ENCODE peak calls at places on chromosomes 12 and 14, in ten cellular contexts. One of them, this sample, is unnamed.

GRCh38 chr14:105343194-105343593 is 28.6 kb downstream of the PACS2 start:
- DNase-seq in fibroblast of pulmonary artery: no peak
- DNase-seq in HL-60: no peak
- DNase-seq in right cardiac atrium: peak
- DNase-seq in aorta: no peak
- DNase-seq in kidney: no peak
- DNase-seq in kidney epithelial cell: no peak
- DNase-seq in ascending aorta: no peak
- DNase-seq in fibroblast of the aortic adventitia: no peak
- DNase-seq in iPS DF 6.9: no peak
- DNase-seq in this sample: no peak

GRCh38 chr14:45201908-45202307 is 51.1 kb downstream of the MIS18BP1 start:
- DNase-seq in aorta: no peak
- DNase-seq in kidney: no peak
- DNase-seq in right cardiac atrium: no peak
- DNase-seq in fibroblast of the aortic adventitia: no peak
- DNase-seq in fibroblast of pulmonary artery: peak
- DNase-seq in HL-60: no peak
- DNase-seq in ascending aorta: no peak
- DNase-seq in iPS DF 6.9: no peak
- DNase-seq in kidney epithelial cell: no peak
- DNase-seq in this sample: no peak

GRCh38 chr12:88579941-88580871 is at the start of gene KITLG:
- DNase-seq in fibroblast of the aortic adventitia: peak
- DNase-seq in fibroblast of pulmonary artery: peak
- DNase-seq in kidney: peak
- DNase-seq in iPS DF 6.9: peak
- DNase-seq in HL-60: no peak
- DNase-seq in ascending aorta: peak
- DNase-seq in kidney epithelial cell: no peak
- DNase-seq in aorta: peak
- DNase-seq in right cardiac atrium: peak
- DNase-seq in this sample: peak

GRCh38 chr12:94722664-94723063 is 72.3 kb upstream of the TMCC3 start:
- DNase-seq in kidney: no peak
- DNase-seq in fibroblast of pulmonary artery: no peak
- DNase-seq in right cardiac atrium: no peak
- DNase-seq in iPS DF 6.9: no peak
- DNase-seq in fibroblast of the aortic adventitia: no peak
- DNase-seq in ascending aorta: no peak
- DNase-seq in aorta: no peak
- DNase-seq in HL-60: no peak
- DNase-seq in kidney epithelial cell: no peak
- DNase-seq in this sample: no peak

GRCh38 chr14:105849933-105850626 is 323.7 kb downstream of the TMEM121 start:
- DNase-seq in kidney: no peak
- DNase-seq in aorta: no peak
- DNase-seq in right cardiac atrium: no peak
- DNase-seq in HL-60: no peak
- DNase-seq in fibroblast of the aortic adventitia: no peak
- DNase-seq in ascending aorta: no peak
- DNase-seq in iPS DF 6.9: no peak
- DNase-seq in fibroblast of pulmonary artery: no peak
- DNase-seq in kidney epithelial cell: no peak
- DNase-seq in this sample: no peak

GRCh38 chr12:96902076-96902475 is 5.0 kb upstream of the NEDD1 start:
- DNase-seq in kidney epithelial cell: no peak
- DNase-seq in right cardiac atrium: no peak
- DNase-seq in kidney: no peak
- DNase-seq in ascending aorta: no peak
- DNase-seq in fibroblast of pulmonary artery: no peak
- DNase-seq in aorta: no peak
- DNase-seq in HL-60: no peak
- DNase-seq in iPS DF 6.9: no peak
- DNase-seq in fibroblast of the aortic adventitia: no peak
- DNase-seq in this sample: no peak

GRCh38 chr14:105387530-105387922 is 10.8 kb upstream of the TEX22 start:
- DNase-seq in ascending aorta: no peak
- DNase-seq in fibroblast of pulmonary artery: no peak
- DNase-seq in kidney: peak
- DNase-seq in aorta: no peak
- DNase-seq in HL-60: no peak
- DNase-seq in fibroblast of the aortic adventitia: no peak
- DNase-seq in right cardiac atrium: peak
- DNase-seq in kidney epithelial cell: no peak
- DNase-seq in iPS DF 6.9: no peak
- DNase-seq in this sample: no peak

GRCh38 chr14:99273025-99273723 is 1.2 kb upstream of the BCL11B start:
- DNase-seq in fibroblast of pulmonary artery: no peak
- DNase-seq in HL-60: no peak
- DNase-seq in ascending aorta: no peak
- DNase-seq in iPS DF 6.9: no peak
- DNase-seq in kidney: peak
- DNase-seq in kidney epithelial cell: no peak
- DNase-seq in fibroblast of the aortic adventitia: no peak
- DNase-seq in aorta: no peak
- DNase-seq in right cardiac atrium: peak
- DNase-seq in this sample: no peak

GRCh38 chr14:23465261-23465660 is 4.2 kb upstream of the NGDN start:
- DNase-seq in kidney epithelial cell: no peak
- DNase-seq in ascending aorta: no peak
- DNase-seq in iPS DF 6.9: no peak
- DNase-seq in fibroblast of the aortic adventitia: no peak
- DNase-seq in kidney: no peak
- DNase-seq in fibroblast of pulmonary artery: no peak
- DNase-seq in aorta: no peak
- DNase-seq in HL-60: no peak
- DNase-seq in right cardiac atrium: no peak
- DNase-seq in this sample: no peak

GRCh38 chr14:52267501-52268190 is at the start of gene PTGDR:
- DNase-seq in fibroblast of the aortic adventitia: peak
- DNase-seq in aorta: peak
- DNase-seq in kidney: peak
- DNase-seq in right cardiac atrium: peak
- DNase-seq in iPS DF 6.9: no peak
- DNase-seq in kidney epithelial cell: no peak
- DNase-seq in ascending aorta: no peak
- DNase-seq in fibroblast of pulmonary artery: peak
- DNase-seq in HL-60: no peak
- DNase-seq in this sample: no peak

GRCh38 chr14:79820866-79821535 is 390.3 kb downstream of the DIO2 start:
- DNase-seq in right cardiac atrium: no peak
- DNase-seq in kidney: no peak
- DNase-seq in kidney epithelial cell: no peak
- DNase-seq in ascending aorta: no peak
- DNase-seq in aorta: no peak
- DNase-seq in HL-60: no peak
- DNase-seq in iPS DF 6.9: no peak
- DNase-seq in fibroblast of the aortic adventitia: no peak
- DNase-seq in fibroblast of pulmonary artery: no peak
- DNase-seq in this sample: no peak

GRCh38 chr14:106491851-106492250 is 965.5 kb downstream of the TMEM121 start:
- DNase-seq in aorta: no peak
- DNase-seq in kidney: no peak
- DNase-seq in HL-60: no peak
- DNase-seq in iPS DF 6.9: no peak
- DNase-seq in fibroblast of the aortic adventitia: no peak
- DNase-seq in ascending aorta: no peak
- DNase-seq in kidney epithelial cell: no peak
- DNase-seq in fibroblast of pulmonary artery: no peak
- DNase-seq in right cardiac atrium: no peak
- DNase-seq in this sample: no peak

GRCh38 chr14:52380294-52380693 is 66.2 kb downstream of the PTGER2 start:
- DNase-seq in kidney epithelial cell: peak
- DNase-seq in HL-60: no peak
- DNase-seq in kidney: no peak
- DNase-seq in right cardiac atrium: no peak
- DNase-seq in ascending aorta: no peak
- DNase-seq in aorta: no peak
- DNase-seq in iPS DF 6.9: no peak
- DNase-seq in fibroblast of pulmonary artery: peak
- DNase-seq in fibroblast of the aortic adventitia: peak
- DNase-seq in this sample: no peak

DNA sequence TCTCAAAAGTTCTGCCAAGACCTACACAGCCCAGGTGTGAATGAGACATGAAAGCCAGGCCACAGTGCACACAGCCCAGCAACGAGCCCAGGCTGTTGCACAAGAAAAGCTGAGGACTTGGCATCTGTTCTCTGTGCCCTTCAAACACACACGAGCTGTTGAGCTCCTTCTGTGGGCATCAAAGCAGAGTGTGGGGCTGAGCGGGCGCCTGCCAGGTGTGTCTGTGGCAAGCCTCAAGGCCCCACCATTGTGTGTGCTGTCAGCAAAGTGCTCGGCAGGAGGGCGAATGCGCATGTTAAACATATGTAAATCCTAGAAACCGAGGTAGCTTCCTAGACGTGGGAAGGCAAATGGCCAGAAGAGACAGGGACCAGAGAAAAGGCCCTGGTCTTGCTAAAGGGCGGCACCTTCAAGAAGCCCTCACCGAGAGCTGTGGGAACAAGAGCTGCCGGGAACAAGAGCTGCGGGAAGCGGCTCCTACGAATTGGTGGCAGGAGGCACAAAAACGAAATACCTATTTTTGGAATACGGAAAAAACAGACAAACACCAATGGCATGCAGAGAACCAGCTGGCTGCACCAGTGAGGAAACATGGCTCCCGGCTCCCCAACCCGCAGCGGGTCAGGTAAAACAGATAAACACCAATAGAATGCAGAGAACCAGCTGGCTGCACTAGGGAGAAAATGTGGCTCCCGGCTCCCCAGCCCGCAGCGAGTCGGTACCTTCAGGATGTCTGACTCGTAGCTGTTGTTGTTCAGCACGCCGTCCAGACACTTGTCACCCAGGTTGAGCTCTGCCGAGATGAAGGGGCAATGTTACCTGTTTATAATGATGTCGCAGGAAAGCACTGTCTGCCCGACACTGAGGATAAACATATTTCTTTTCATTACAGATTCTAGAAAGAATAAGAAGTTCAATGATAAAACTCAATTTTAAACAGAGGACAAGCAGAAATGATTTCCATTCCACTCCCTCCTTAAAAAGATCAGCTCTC is 19.0 kb upstream of the GOLGA3 start:
- DNase-seq in aorta: no peak
- DNase-seq in iPS DF 6.9: peak
- DNase-seq in fibroblast of pulmonary artery: no peak
- DNase-seq in fibroblast of the aortic adventitia: no peak
- DNase-seq in kidney epithelial cell: no peak
- DNase-seq in right cardiac atrium: no peak
- DNase-seq in HL-60: no peak
- DNase-seq in ascending aorta: no peak
- DNase-seq in kidney: no peak
- DNase-seq in this sample: no peak
- H3K4me3 ChIP-seq in aorta: no peak
- H3K4me3 ChIP-seq in iPS DF 6.9: no peak
- H3K4me3 ChIP-seq in fibroblast of pulmonary artery: no peak
- H3K4me3 ChIP-seq in fibroblast of the aortic adventitia: no peak
- H3K4me3 ChIP-seq in kidney epithelial cell: no peak
- H3K4me3 ChIP-seq in right cardiac atrium: no peak
- H3K4me3 ChIP-seq in HL-60: no peak
- H3K4me3 ChIP-seq in ascending aorta: no peak
- H3K4me3 ChIP-seq in kidney: no peak
- H3K4me3 ChIP-seq in this sample: no peak

DNA sequence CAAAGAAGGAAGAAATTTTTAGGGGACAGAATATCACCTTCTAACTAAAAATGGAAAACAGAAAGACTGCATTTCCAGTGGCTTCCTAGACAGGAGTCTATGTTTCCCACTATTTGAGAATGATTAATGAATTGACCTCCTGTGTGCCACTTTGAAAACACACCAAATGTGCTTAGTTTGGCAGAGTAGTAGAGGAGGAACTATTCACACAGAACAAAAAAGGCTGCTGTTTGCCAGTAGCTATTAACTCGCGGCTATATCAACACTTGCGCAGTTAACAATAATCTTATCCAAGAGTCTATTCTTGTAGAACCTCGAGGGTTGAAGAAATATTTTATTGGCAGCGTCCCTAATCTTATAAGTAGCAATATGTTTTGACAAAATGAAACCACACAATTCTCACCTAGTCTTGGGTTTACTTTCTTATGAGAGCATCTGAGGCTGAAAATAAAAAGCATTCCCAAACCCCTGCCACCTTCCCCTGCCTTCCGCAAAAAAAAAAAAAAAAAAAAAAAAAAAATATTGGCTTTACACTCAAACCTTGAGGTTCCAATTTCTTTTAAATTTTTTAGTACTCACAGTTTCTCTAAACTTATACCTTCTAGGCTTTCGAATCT is 127.3 kb upstream of the FLRT2 start:
- DNase-seq in fibroblast of the aortic adventitia: peak
- DNase-seq in kidney: no peak
- DNase-seq in right cardiac atrium: no peak
- DNase-seq in ascending aorta: no peak
- DNase-seq in fibroblast of pulmonary artery: no peak
- DNase-seq in HL-60: no peak
- DNase-seq in iPS DF 6.9: no peak
- DNase-seq in kidney epithelial cell: no peak
- DNase-seq in aorta: no peak
- DNase-seq in this sample: no peak
- H3K4me3 ChIP-seq in fibroblast of the aortic adventitia: no peak
- H3K4me3 ChIP-seq in kidney: no peak
- H3K4me3 ChIP-seq in right cardiac atrium: no peak
- H3K4me3 ChIP-seq in ascending aorta: no peak
- H3K4me3 ChIP-seq in fibroblast of pulmonary artery: no peak
- H3K4me3 ChIP-seq in HL-60: no peak
- H3K4me3 ChIP-seq in iPS DF 6.9: no peak
- H3K4me3 ChIP-seq in kidney epithelial cell: no peak
- H3K4me3 ChIP-seq in aorta: peak
- H3K4me3 ChIP-seq in this sample: no peak

DNA sequence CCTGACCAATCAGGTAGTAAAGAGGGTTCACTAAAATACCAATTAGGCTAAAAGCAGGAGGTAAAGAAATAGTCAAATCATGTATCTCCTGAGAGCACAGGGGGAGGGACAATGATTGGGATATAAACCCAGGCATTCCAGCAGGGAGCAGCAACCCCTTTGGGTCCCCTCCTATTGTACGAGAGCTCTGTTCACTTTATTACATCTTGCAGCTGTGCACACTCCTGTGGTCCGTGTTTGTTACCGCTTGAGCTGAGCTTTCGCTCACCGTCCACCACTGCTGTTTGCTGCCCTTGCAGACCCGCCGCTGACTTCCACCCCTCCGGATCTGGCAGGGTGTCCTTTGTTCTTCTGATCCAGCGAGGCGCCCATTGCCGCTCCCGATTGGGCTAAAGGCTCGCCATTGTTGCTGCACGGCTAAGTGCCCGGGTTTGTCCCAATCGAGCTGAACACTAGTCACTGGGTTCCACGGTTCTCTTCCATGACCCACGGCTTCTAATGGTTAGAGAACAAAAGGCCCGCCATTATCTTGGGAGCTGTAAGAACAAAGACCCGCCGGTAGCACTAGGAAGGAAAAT is 64.1 kb downstream of the E2F7 start:
- DNase-seq in right cardiac atrium: peak
- DNase-seq in HL-60: no peak
- DNase-seq in ascending aorta: no peak
- DNase-seq in fibroblast of the aortic adventitia: no peak
- DNase-seq in aorta: peak
- DNase-seq in kidney: no peak
- DNase-seq in kidney epithelial cell: no peak
- DNase-seq in fibroblast of pulmonary artery: no peak
- DNase-seq in iPS DF 6.9: no peak
- DNase-seq in this sample: no peak
- H3K4me3 ChIP-seq in right cardiac atrium: no peak
- H3K4me3 ChIP-seq in HL-60: no peak
- H3K4me3 ChIP-seq in ascending aorta: no peak
- H3K4me3 ChIP-seq in fibroblast of the aortic adventitia: no peak
- H3K4me3 ChIP-seq in aorta: no peak
- H3K4me3 ChIP-seq in kidney: no peak
- H3K4me3 ChIP-seq in kidney epithelial cell: no peak
- H3K4me3 ChIP-seq in fibroblast of pulmonary artery: no peak
- H3K4me3 ChIP-seq in iPS DF 6.9: no peak
- H3K4me3 ChIP-seq in this sample: no peak

GRCh38 chr12:19988918-19989317 is 379.4 kb upstream of the PDE3A start:
- DNase-seq in right cardiac atrium: no peak
- DNase-seq in iPS DF 6.9: no peak
- DNase-seq in kidney: no peak
- DNase-seq in ascending aorta: no peak
- DNase-seq in HL-60: no peak
- DNase-seq in fibroblast of the aortic adventitia: no peak
- DNase-seq in kidney epithelial cell: no peak
- DNase-seq in aorta: no peak
- DNase-seq in fibroblast of pulmonary artery: no peak
- DNase-seq in this sample: no peak
- H3K4me3 ChIP-seq in right cardiac atrium: no peak
- H3K4me3 ChIP-seq in iPS DF 6.9: no peak
- H3K4me3 ChIP-seq in kidney: no peak
- H3K4me3 ChIP-seq in ascending aorta: no peak
- H3K4me3 ChIP-seq in HL-60: no peak
- H3K4me3 ChIP-seq in fibroblast of the aortic adventitia: no peak
- H3K4me3 ChIP-seq in kidney epithelial cell: no peak
- H3K4me3 ChIP-seq in aorta: no peak
- H3K4me3 ChIP-seq in fibroblast of pulmonary artery: no peak
- H3K4me3 ChIP-seq in this sample: no peak

This sample was measured in gastrocnemius medialis.